ENCODE peak calls at places on chromosomes 6 and 20, in six cellular contexts. T is tibial artery, E is thoracic aorta, D is kidney, I is IMR-90, A is adrenal gland. N is an unnamed sample.
A peak's percentile ranks its signal among the peaks of the same experiment; 100 is the strongest.

GRCh38 chr6:105537981-105538578 is 135.2 kb upstream of the PREP start:
- DNase-seq in T (no peak), E (no peak), D (no peak), I (peak; percentile 29), A (no peak), N (no peak)

GRCh38 chr6:82076855-82077254 is 170.7 kb downstream of the IBTK start:
- DNase-seq in T (no peak), E (no peak), D (no peak), I (no peak), A (no peak), N (peak; percentile 21)

GRCh38 chr20:38214871-38215788 is 45.4 kb downstream of the KIAA1755 start:
- DNase-seq in T (peak; percentile 60), E (no peak), D (peak; percentile 54), I (no peak), A (no peak), N (no peak)

GRCh38 chr6:135581211-135581610 is 83.7 kb upstream of the AHI1 start:
- DNase-seq in T (no peak), E (no peak), D (no peak), I (no peak), A (no peak), N (no peak)

GRCh38 chr6:109512271-109512817 is 29.3 kb upstream of the ZBTB24 start:
- DNase-seq in T (no peak), E (no peak), D (no peak), I (no peak), A (no peak), N (no peak)

GRCh38 chr6:10278786-10279185 is 136.1 kb downstream of the TFAP2A start:
- DNase-seq in T (no peak), E (no peak), D (no peak), I (no peak), A (peak; percentile 29), N (no peak)

GRCh38 chr6:109787312-109787711 is 96.2 kb downstream of the FIG4 start:
- DNase-seq in T (no peak), E (no peak), D (no peak), I (no peak), A (no peak), N (no peak)

GRCh38 chr20:3808141-3808479 is 12.0 kb downstream of the CDC25B start:
- DNase-seq in T (peak; percentile 97), E (peak; percentile 80), D (peak; percentile 93), I (peak; percentile 92), A (peak; percentile 90), N (peak; percentile 84)

GRCh38 chr6:89402776-89403175 is 9.3 kb downstream of the RRAGD start:
- DNase-seq in T (no peak), E (no peak), D (no peak), I (no peak), A (no peak), N (no peak)

GRCh38 chr6:90187437-90188049 is 109.1 kb downstream of the BACH2 start:
- DNase-seq in T (no peak), E (no peak), D (no peak), I (no peak), A (no peak), N (no peak)

GRCh38 chr6:31114970-31115849 is 610 bp downstream of the PSORS1C1 start:
- DNase-seq in T (no peak), E (no peak), D (peak; percentile 46), I (peak; percentile 42), A (peak; percentile 16), N (no peak)

GRCh38 chr6:43803055-43803782 is 33.2 kb downstream of the VEGFA start:
- DNase-seq in T (no peak), E (no peak), D (no peak), I (no peak), A (peak; percentile 19), N (no peak)

GRCh38 chr20:20003088-20003954 is 13.8 kb upstream of the NAA20 start:
- DNase-seq in T (peak; percentile 76), E (no peak), D (no peak), I (peak; percentile 40), A (peak; percentile 57), N (no peak)

GRCh38 chr6:156917213-156917612 is 140.0 kb downstream of the ARID1B start:
- DNase-seq in T (no peak), E (no peak), D (no peak), I (no peak), A (no peak), N (no peak)

GRCh38 chr6:13045676-13046075 is 282.7 kb downstream of the TBC1D7 start:
- DNase-seq in T (no peak), E (no peak), D (no peak), I (no peak), A (no peak), N (no peak)

GRCh38 chr6:13046084-13046483 is 282.3 kb downstream of the TBC1D7 start:
- DNase-seq in T (no peak), E (no peak), D (no peak), I (no peak), A (no peak), N (no peak)

GRCh38 chr6:13048113-13048512 is 280.2 kb downstream of the TBC1D7 start:
- DNase-seq in T (no peak), E (no peak), D (no peak), I (no peak), A (no peak), N (no peak)

GRCh38 chr6:13053080-13053479 is 275.3 kb downstream of the TBC1D7 start:
- DNase-seq in T (no peak), E (no peak), D (no peak), I (no peak), A (no peak), N (no peak)

GRCh38 chr6:13049666-13050254 is 278.6 kb downstream of the TBC1D7 start:
- DNase-seq in T (no peak), E (no peak), D (no peak), I (no peak), A (no peak), N (no peak)
- TF ChIP-seq CTCF in T (peak; percentile 7), E (no peak), D (no peak), I (no peak), A (no peak), N (no peak)

GRCh38 chr6:26502169-26502568 is 2.1 kb downstream of the BTN1A1 start:
- DNase-seq in T (no peak), E (no peak), D (no peak), I (no peak), A (no peak), N (no peak)
- H3K4me3 ChIP-seq in T (peak overlapping the region; percentile 48), E (peak overlapping the region; percentile 71), D (peak overlapping the region; percentile 40), I (no peak overlapping the region), A (no peak overlapping the region), N (no peak overlapping the region)

GRCh38 chr20:39777610-39778009 is 815.5 kb downstream of the DHX35 start:
- DNase-seq in T (no peak), E (no peak), D (no peak), I (no peak), A (no peak), N (no peak)

GRCh38 chr20:39775110-39775509 is 813.0 kb downstream of the DHX35 start:
- DNase-seq in T (peak; percentile 75), E (peak; percentile 30), D (peak; percentile 86), I (no peak), A (peak; percentile 95), N (peak; percentile 39)

GRCh38 chr20:39778847-39779641 is 816.9 kb downstream of the DHX35 start:
- DNase-seq in T (no peak), E (no peak), D (no peak), I (no peak), A (peak; percentile 52), N (no peak)

GRCh38 chr20:39778431-39778830 is 816.3 kb downstream of the DHX35 start:
- DNase-seq in T (no peak), E (no peak), D (no peak), I (no peak), A (no peak), N (no peak)

GRCh38 chr20:39773380-39774000 is 811.3 kb downstream of the DHX35 start:
- DNase-seq in T (no peak), E (no peak), D (no peak), I (no peak), A (no peak), N (no peak)
- TF ChIP-seq CTCF in T (no peak), E (no peak), D (no peak), I (no peak), A (no peak), N (peak; percentile 12)

DNA sequence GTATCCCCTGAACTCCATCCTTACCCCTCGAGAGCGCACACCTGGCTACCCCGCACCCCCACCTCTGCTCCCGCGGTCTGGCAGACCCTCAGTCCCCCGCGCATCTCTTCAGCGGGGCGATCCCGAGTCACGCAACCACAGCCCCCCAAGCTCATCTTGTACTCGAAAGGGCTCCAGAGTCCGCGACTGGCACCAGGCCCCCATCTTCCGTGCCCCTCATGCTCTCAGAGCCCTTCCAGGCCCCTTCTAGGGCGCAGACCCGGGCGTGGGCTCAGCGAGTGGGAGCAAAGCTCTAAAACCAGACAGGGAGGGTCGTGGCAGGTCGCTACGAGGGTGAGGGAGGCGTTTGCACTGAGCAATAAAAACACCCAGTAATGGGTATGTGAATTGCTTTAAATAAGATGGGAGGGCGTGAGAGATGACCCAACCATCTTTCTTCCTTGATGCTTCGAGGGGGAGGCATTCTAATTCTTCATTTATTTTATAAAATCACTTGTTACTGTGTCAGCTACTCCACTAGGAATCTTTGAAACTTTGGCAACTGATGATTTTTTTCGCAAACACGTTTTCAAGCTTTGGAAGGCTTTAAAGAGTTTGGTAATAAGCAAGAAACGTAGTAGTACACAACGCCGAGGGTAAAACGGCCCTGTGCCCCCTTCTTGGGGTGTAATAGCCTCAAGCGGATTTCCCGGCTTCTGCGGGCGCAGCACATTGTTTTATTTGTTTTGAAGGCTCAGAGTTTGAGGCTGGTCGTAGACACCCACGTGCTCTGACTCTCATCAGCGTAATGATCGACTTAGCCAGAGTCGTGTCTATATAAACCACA is 42.6 kb upstream of the SUPT3H start:
- DNase-seq in T (no peak), E (no peak), D (peak; percentile 72), I (peak; percentile 64), A (no peak), N (no peak)
- H3K4me3 ChIP-seq in T (peak overlapping the region; percentile 59), E (peak overlapping the region; percentile 74), D (peak overlapping the region; percentile 48), I (peak overlapping the region; percentile 35), A (no peak overlapping the region), N (peak overlapping the region; percentile 69)

GRCh38 chr6:37142047-37142614 is 27.8 kb upstream of the PIM1 start:
- DNase-seq in T (no peak), E (no peak), D (no peak), I (peak; percentile 32), A (peak; percentile 39), N (no peak)
- TF ChIP-seq CTCF in T (no peak), E (no peak), D (no peak), I (no peak), A (no peak), N (no peak)

GRCh38 chr6:29747688-29748250 is 24.5 kb downstream of the HLA-F start:
- DNase-seq in T (no peak), E (no peak), D (no peak), I (no peak), A (no peak), N (no peak)

GRCh38 chr6:29748391-29749352 is 25.4 kb downstream of the HLA-F start:
- DNase-seq in T (peak; percentile 99), E (peak; percentile 83), D (peak; percentile 97), I (peak; percentile 59), A (peak; percentile 96), N (peak; percentile 29)

GRCh38 chr6:29746050-29746449 is 22.8 kb downstream of the HLA-F start:
- DNase-seq in T (no peak), E (no peak), D (no peak), I (no peak), A (no peak), N (no peak)

GRCh38 chr6:29745386-29745785 is 22.2 kb downstream of the HLA-F start:
- DNase-seq in T (no peak), E (no peak), D (no peak), I (no peak), A (no peak), N (no peak)

GRCh38 chr6:29746846-29747687 is 23.8 kb downstream of the HLA-F start:
- DNase-seq in T (no peak), E (no peak), D (no peak), I (no peak), A (no peak), N (no peak)
- H3K4me3 ChIP-seq in T (peak overlapping the region; percentile 74), E (no peak overlapping the region), D (no peak overlapping the region), I (no peak overlapping the region), A (no peak overlapping the region), N (no peak overlapping the region)

GRCh38 chr20:62427172-62428007 is at the start of gene RBBP8NL:
- DNase-seq in T (no peak), E (no peak), D (peak; percentile 93), I (no peak), A (no peak), N (no peak)
- TF ChIP-seq CTCF in T (no peak), E (no peak), D (no peak), I (no peak), A (no peak), N (no peak)

N was measured in AG09309.